ENCODE peak calls at places on chromosome 21, in seven cellular contexts. U is brain microvascular endothelial cell, F is transverse colon, Z is MM.1S, E is GM06990, G is fibroblast of lung, A is psoas muscle. V is an unnamed sample.

GRCh38 chr21:33441489-33442477 is 38.0 kb downstream of the TMEM50B start:
- DNase-seq in U (peak), F (peak), Z (no peak), E (peak), G (peak), A (peak), V (peak)

GRCh38 chr21:38982096-38982495 is 176.4 kb downstream of the ETS2 start:
- DNase-seq in U (no peak), F (no peak), Z (no peak), E (no peak), G (peak), A (no peak), V (no peak)

GRCh38 chr21:27423073-27423472 is 456.2 kb upstream of the ADAMTS5 start:
- DNase-seq in U (peak), F (peak), Z (no peak), E (no peak), G (peak), A (peak), V (peak)

GRCh38 chr21:33434770-33435360 is 31.7 kb downstream of the IFNGR2 start:
- DNase-seq in U (peak), F (no peak), Z (peak), E (peak), G (peak), A (no peak), V (peak)

GRCh38 chr21:27582246-27582945 is 615.5 kb upstream of the ADAMTS5 start:
- DNase-seq in U (no peak), F (no peak), Z (no peak), E (no peak), G (peak), A (no peak), V (no peak)

GRCh38 chr21:46598563-46599250 is 6.2 kb downstream of the S100B start:
- DNase-seq in U (no peak), F (no peak), Z (no peak), E (no peak), G (no peak), A (no peak), V (no peak)

GRCh38 chr21:46555678-46556077 is 49.2 kb downstream of the S100B start:
- DNase-seq in U (no peak), F (no peak), Z (no peak), E (no peak), G (no peak), A (no peak), V (no peak)

GRCh38 chr21:26761174-26761915 is 83.9 kb downstream of the ADAMTS1 start:
- DNase-seq in U (no peak), F (no peak), Z (no peak), E (no peak), G (no peak), A (no peak), V (no peak)

GRCh38 chr21:46518983-46519583 is 60.4 kb downstream of the DIP2A start:
- DNase-seq in U (peak), F (no peak), Z (no peak), E (no peak), G (peak), A (no peak), V (no peak)

GRCh38 chr21:26920055-26920454 is 46.8 kb downstream of the ADAMTS5 start:
- DNase-seq in U (no peak), F (no peak), Z (no peak), E (no peak), G (no peak), A (no peak), V (no peak)

GRCh38 chr21:29125979-29126378 is 4.5 kb upstream of the MAP3K7CL start:
- DNase-seq in U (no peak), F (no peak), Z (no peak), E (no peak), G (no peak), A (no peak), V (no peak)

GRCh38 chr21:46544003-46544402 is 60.9 kb downstream of the S100B start:
- DNase-seq in U (no peak), F (no peak), Z (no peak), E (no peak), G (no peak), A (no peak), V (no peak)

GRCh38 chr21:38879912-38880577 is 74.3 kb downstream of the ETS2 start:
- DNase-seq in U (no peak), F (no peak), Z (no peak), E (no peak), G (no peak), A (no peak), V (no peak)

GRCh38 chr21:26941436-26941835 is 25.5 kb downstream of the ADAMTS5 start:
- DNase-seq in U (no peak), F (no peak), Z (no peak), E (no peak), G (peak), A (no peak), V (no peak)

GRCh38 chr21:24955275-24955961 is 651.9 kb downstream of the MRPL39 start:
- DNase-seq in U (no peak), F (peak), Z (peak), E (peak), G (no peak), A (no peak), V (no peak)

GRCh38 chr21:38267991-38268858 is 11.4 kb downstream of the KCNJ15 start:
- DNase-seq in U (no peak), F (no peak), Z (peak), E (peak), G (no peak), A (no peak), V (no peak)

GRCh38 chr21:14058566-14058965 is 152.2 kb downstream of the LIPI start:
- DNase-seq in U (no peak), F (no peak), Z (no peak), E (no peak), G (no peak), A (no peak), V (no peak)

GRCh38 chr21:28801906-28802305 is 190.8 kb downstream of the LTN1 start:
- DNase-seq in U (no peak), F (no peak), Z (no peak), E (no peak), G (no peak), A (no peak), V (no peak)

GRCh38 chr21:38839683-38840286 is 34.1 kb downstream of the ETS2 start:
- DNase-seq in U (peak), F (no peak), Z (no peak), E (no peak), G (peak), A (no peak), V (peak)

GRCh38 chr21:39669485-39669884 is 56.7 kb downstream of the B3GALT5 start:
- DNase-seq in U (no peak), F (no peak), Z (no peak), E (no peak), G (no peak), A (no peak), V (no peak)

GRCh38 chr21:28111151-28111619 is 881.5 kb downstream of the LTN1 start:
- DNase-seq in U (peak), F (peak), Z (no peak), E (no peak), G (peak), A (peak), V (peak)

GRCh38 chr21:34824314-34824713 is 155.5 kb downstream of the CLIC6 start:
- DNase-seq in U (no peak), F (no peak), Z (no peak), E (no peak), G (no peak), A (no peak), V (no peak)

GRCh38 chr21:41537356-41537755 is 29.4 kb upstream of the TMPRSS2 start:
- DNase-seq in U (no peak), F (no peak), Z (no peak), E (no peak), G (peak), A (no peak), V (no peak)

GRCh38 chr21:39127506-39127905 is 55.7 kb downstream of the PSMG1 start:
- DNase-seq in U (no peak), F (no peak), Z (no peak), E (no peak), G (no peak), A (no peak), V (no peak)

GRCh38 chr21:35088235-35088865 is 39.2 kb upstream of the RUNX1 start:
- DNase-seq in U (no peak), F (no peak), Z (no peak), E (no peak), G (peak), A (no peak), V (no peak)

GRCh38 chr21:46639489-46640386 is 4.3 kb downstream of the PRMT2 start:
- DNase-seq in U (no peak), F (no peak), Z (no peak), E (no peak), G (peak), A (no peak), V (no peak)

GRCh38 chr21:20875741-20876140 is 122.5 kb upstream of the NCAM2 start:
- DNase-seq in U (no peak), F (no peak), Z (no peak), E (no peak), G (no peak), A (no peak), V (no peak)

GRCh38 chr21:41558842-41559241 is 50.9 kb upstream of the TMPRSS2 start:
- DNase-seq in U (no peak), F (no peak), Z (no peak), E (no peak), G (no peak), A (no peak), V (no peak)

GRCh38 chr21:25887166-25887565 is 152.4 kb downstream of the GABPA start:
- DNase-seq in U (no peak), F (peak), Z (no peak), E (no peak), G (no peak), A (no peak), V (no peak)

GRCh38 chr21:21612446-21612845 is 614.2 kb downstream of the NCAM2 start:
- DNase-seq in U (peak), F (no peak), Z (no peak), E (no peak), G (peak), A (no peak), V (peak)

GRCh38 chr21:45291613-45292398 is 4.1 kb upstream of the POFUT2 start:
- DNase-seq in U (no peak), F (no peak), Z (no peak), E (no peak), G (no peak), A (no peak), V (no peak)

GRCh38 chr21:45288441-45288841 is 746 bp upstream of the POFUT2 start:
- DNase-seq in U (no peak), F (peak), Z (no peak), E (no peak), G (no peak), A (no peak), V (no peak)

GRCh38 chr21:45289134-45289533 is 1.4 kb upstream of the POFUT2 start:
- DNase-seq in U (no peak), F (no peak), Z (no peak), E (no peak), G (no peak), A (no peak), V (no peak)

GRCh38 chr21:45290948-45291612 is 3.4 kb upstream of the POFUT2 start:
- DNase-seq in U (peak), F (no peak), Z (no peak), E (no peak), G (peak), A (no peak), V (peak)

GRCh38 chr21:45289655-45290515 is 2.2 kb upstream of the POFUT2 start:
- DNase-seq in U (no peak), F (no peak), Z (no peak), E (no peak), G (peak), A (no peak), V (no peak)
- TF ChIP-seq CTCF in U (peak), F (no peak), Z (peak), E (no peak), G (no peak), A (no peak), V (peak)

GRCh38 chr21:43727571-43728466 is 8.9 kb downstream of the PDXK start:
- DNase-seq in U (no peak), F (no peak), Z (no peak), E (no peak), G (no peak), A (peak), V (no peak)
- H3K4me3 ChIP-seq in U (no peak), F (no peak), Z (no peak), E (peak), G (peak), A (peak), V (peak)

GRCh38 chr21:36753556-36753955 is 54.6 kb downstream of the SIM2 start:
- DNase-seq in U (peak), F (no peak), Z (no peak), E (no peak), G (peak), A (no peak), V (peak)
- TF ChIP-seq CTCF in U (no peak), F (no peak), Z (no peak), E (no peak), G (no peak), A (no peak), V (no peak)

GRCh38 chr21:43865471-43866181 is 603 bp downstream of the AGPAT3 start:
- DNase-seq in U (no peak), F (peak), Z (peak), E (peak), G (peak), A (peak), V (no peak)

GRCh38 chr21:43866659-43867331 is 1.8 kb downstream of the AGPAT3 start:
- DNase-seq in U (no peak), F (peak), Z (peak), E (peak), G (no peak), A (no peak), V (no peak)

GRCh38 chr21:43867332-43867703 is 2.3 kb downstream of the AGPAT3 start:
- DNase-seq in U (no peak), F (no peak), Z (no peak), E (no peak), G (no peak), A (no peak), V (no peak)

GRCh38 chr21:43864806-43865470 is at the start of gene AGPAT3:
- DNase-seq in U (no peak), F (no peak), Z (peak), E (peak), G (peak), A (peak), V (no peak)

GRCh38 chr21:43866233-43866632 is 1.2 kb downstream of the AGPAT3 start:
- DNase-seq in U (peak), F (peak), Z (peak), E (peak), G (peak), A (peak), V (peak)
- H3K4me3 ChIP-seq in U (peak), F (peak), Z (peak), E (peak), G (peak), A (peak), V (peak)

DNA sequence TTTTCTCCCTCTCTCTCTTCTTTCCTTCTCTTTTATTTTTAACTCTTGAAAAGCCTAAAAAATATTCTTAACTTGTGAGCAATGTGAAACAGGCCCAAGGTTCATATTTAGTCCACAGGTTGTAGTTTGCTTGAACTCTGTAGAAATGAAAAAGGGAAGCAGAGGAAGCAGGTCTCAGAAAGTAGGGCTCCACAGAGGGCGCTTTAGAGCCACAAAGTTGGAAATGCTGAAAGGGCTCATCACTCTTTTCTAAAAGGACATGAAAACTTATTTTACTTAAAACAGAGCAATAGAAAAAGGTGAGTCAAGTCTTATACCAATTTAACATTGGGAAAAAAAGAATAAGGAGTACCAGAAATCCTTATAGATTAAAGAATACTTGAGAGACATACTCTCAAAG is 247.0 kb downstream of the USP25 start:
- DNase-seq in U (no peak), F (no peak), Z (no peak), E (no peak), G (no peak), A (no peak), V (no peak)
- TF ChIP-seq CTCF in U (peak), F (no peak), Z (peak), E (no peak), G (peak), A (no peak), V (peak)

DNA sequence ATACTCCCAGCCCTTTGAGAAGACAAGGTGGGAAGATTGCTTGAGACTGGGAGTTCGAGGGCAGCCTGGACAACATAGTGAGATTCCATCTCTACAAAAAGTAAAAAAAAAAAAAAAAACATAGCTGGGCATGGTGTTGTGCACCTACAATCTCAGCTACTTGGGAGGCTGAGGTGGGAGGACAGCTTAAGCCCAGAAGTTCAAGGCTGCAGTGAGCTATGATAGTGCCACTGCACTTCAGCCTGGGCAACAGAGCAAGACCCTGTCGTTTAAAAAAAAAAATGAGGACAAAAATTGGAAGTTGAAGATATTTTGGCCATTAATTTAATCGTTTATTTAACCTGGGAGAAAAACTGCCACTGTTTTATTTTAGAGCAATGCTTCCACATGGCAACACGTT is 1.1 kb downstream of the URB1 start:
- DNase-seq in U (no peak), F (no peak), Z (no peak), E (no peak), G (no peak), A (no peak), V (no peak)
- H3K4me3 ChIP-seq in U (peak), F (no peak), Z (peak), E (peak), G (peak), A (peak), V (peak)

GRCh38 chr21:42674351-42674940 is 21.0 kb downstream of the PDE9A start:
- DNase-seq in U (no peak), F (peak), Z (no peak), E (no peak), G (no peak), A (peak), V (no peak)
- TF ChIP-seq CTCF in U (no peak), F (no peak), Z (no peak), E (no peak), G (no peak), A (no peak), V (no peak)

DNA sequence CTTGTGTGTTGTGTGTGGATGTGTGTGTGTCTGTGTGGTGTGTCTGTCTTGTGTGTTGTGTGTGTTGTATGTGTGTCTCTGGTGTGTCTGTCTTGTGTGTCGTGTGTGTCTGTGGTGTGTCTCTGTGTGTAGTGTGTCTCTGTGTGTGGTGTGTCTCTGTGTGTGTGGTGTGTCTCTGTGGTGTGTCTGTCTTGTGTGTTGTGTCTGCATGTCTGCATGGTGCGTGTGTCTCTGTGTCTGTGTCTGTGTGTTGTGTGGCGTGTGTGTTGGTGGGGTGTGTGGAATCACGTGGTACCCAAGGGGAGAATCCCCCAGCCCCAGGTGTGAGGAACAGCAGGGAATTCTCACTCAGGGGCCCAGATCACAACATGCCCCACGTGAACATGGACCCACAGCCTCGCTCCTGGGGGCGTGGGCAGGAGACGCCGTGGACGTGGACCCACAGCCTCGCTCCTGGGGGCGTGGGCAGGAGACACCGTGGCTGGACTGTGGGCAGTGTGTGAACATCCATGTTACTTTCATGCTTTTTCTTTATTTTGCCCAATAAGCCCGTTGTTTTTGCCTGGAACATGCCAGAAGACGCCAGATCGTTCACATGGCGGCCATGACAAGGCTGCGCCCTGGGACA is 67.8 kb downstream of the SLC19A1 start:
- DNase-seq in U (no peak), F (no peak), Z (no peak), E (no peak), G (no peak), A (no peak), V (no peak)
- H3K4me3 ChIP-seq in U (no peak), F (no peak), Z (no peak), E (no peak), G (no peak), A (no peak), V (no peak)

GRCh38 chr21:37149411-37149810 is 76.4 kb downstream of the TTC3 start:
- DNase-seq in U (peak), F (no peak), Z (no peak), E (no peak), G (peak), A (no peak), V (no peak)

GRCh38 chr21:37139902-37140301 is 66.8 kb downstream of the TTC3 start:
- DNase-seq in U (peak), F (no peak), Z (no peak), E (no peak), G (peak), A (no peak), V (peak)

GRCh38 chr21:37146320-37147225 is 73.5 kb downstream of the TTC3 start:
- DNase-seq in U (peak), F (no peak), Z (no peak), E (no peak), G (peak), A (no peak), V (no peak)

DNA sequence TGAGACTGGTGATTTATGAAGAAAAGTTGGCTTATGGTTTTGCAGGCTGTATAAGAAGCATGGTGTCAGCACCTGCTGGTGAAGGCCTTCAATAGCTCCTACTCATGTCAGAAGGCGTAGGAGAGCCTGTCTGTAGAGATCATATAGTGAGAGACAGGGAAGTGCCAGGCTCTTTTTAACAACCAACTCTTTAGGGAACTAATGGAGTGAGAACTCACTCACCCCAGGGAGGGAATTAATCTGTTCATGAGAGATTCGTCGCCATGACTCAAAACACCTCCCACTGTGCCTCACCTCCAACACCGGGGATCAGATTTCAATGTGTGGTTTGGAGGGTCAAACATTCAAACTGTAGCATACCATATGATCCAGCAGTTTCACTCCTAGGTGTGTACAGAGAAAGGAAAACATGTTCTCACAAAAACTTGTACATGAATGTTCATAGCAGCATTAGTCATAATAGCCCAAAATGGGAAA is 72.6 kb downstream of the TTC3 start:
- DNase-seq in U (peak), F (no peak), Z (no peak), E (no peak), G (peak), A (no peak), V (peak)
- TF ChIP-seq CTCF in U (no peak), F (no peak), Z (no peak), E (no peak), G (no peak), A (no peak), V (peak)

V was measured in astrocyte of the cerebellum.